ENCODE peak calls at places on chromosome 16, in eight cellular contexts. H is A549, E is H1, W is SK-N-SH, A is HepG2, N is HCT116, B is GM12878, F is K562. L is an unnamed sample.

GRCh38 chr16:15880434-15880833 is 8.0 kb downstream of the CEP20 start:
- DNase-seq in H (no peak), E (no peak), W (no peak), A (no peak), N (no peak), B (no peak), F (no peak), L (no peak)

GRCh38 chr16:89378947-89379771 is 111.2 kb downstream of the ANKRD11 start:
- DNase-seq in H (no peak), E (no peak), W (no peak), A (no peak), N (no peak), B (no peak), F (no peak), L (no peak)

GRCh38 chr16:77212736-77213541 is 13.7 kb downstream of the SYCE1L start:
- DNase-seq in H (peak), E (peak), W (peak), A (no peak), N (no peak), B (no peak), F (peak), L (peak)

GRCh38 chr16:84600343-84601229 is 17.3 kb downstream of the COTL1 start:
- DNase-seq in H (no peak), E (no peak), W (no peak), A (no peak), N (no peak), B (peak), F (no peak), L (peak)

GRCh38 chr16:8204769-8205168 is 385.5 kb downstream of the TMEM114 start:
- DNase-seq in H (no peak), E (no peak), W (no peak), A (no peak), N (no peak), B (no peak), F (no peak), L (no peak)

GRCh38 chr16:56408379-56409098 is 16.8 kb downstream of the AMFR start:
- DNase-seq in H (peak), E (no peak), W (no peak), A (peak), N (no peak), B (no peak), F (no peak), L (no peak)

GRCh38 chr16:30033270-30033669 is 2.2 kb upstream of the TLCD3B start:
- DNase-seq in H (no peak), E (no peak), W (no peak), A (no peak), N (no peak), B (no peak), F (peak), L (no peak)

GRCh38 chr16:30985401-30986128 is 558 bp downstream of the HSD3B7 start:
- DNase-seq in H (peak), E (peak), W (peak), A (peak), N (peak), B (no peak), F (peak), L (no peak)

GRCh38 chr16:79301036-79301435 is 299.5 kb downstream of the MAF start:
- DNase-seq in H (no peak), E (peak), W (no peak), A (no peak), N (no peak), B (no peak), F (no peak), L (no peak)

GRCh38 chr16:3012828-3013420 is at the start of gene CLDN9:
- DNase-seq in H (no peak), E (peak), W (no peak), A (no peak), N (no peak), B (no peak), F (no peak), L (no peak)

GRCh38 chr16:69867796-69868565 is 83.2 kb upstream of the CLEC18A start:
- DNase-seq in H (no peak), E (no peak), W (no peak), A (no peak), N (no peak), B (no peak), F (no peak), L (no peak)

GRCh38 chr16:57231821-57232350 is 13.2 kb upstream of the ARL2BP start:
- DNase-seq in H (no peak), E (no peak), W (no peak), A (no peak), N (no peak), B (no peak), F (no peak), L (no peak)

GRCh38 chr16:1127971-1128715 is 24.8 kb upstream of the CACNA1H start:
- DNase-seq in H (no peak), E (no peak), W (no peak), A (no peak), N (no peak), B (no peak), F (no peak), L (no peak)

GRCh38 chr16:17414421-17414820 is 56.3 kb downstream of the XYLT1 start:
- DNase-seq in H (no peak), E (no peak), W (no peak), A (no peak), N (no peak), B (peak), F (no peak), L (no peak)

GRCh38 chr16:31453255-31454204 is 5.8 kb upstream of the ARMC5 start:
- DNase-seq in H (peak), E (no peak), W (no peak), A (peak), N (no peak), B (no peak), F (peak), L (no peak)

GRCh38 chr16:14050297-14051027 is 20.7 kb upstream of the MRTFB start:
- DNase-seq in H (peak), E (peak), W (no peak), A (no peak), N (no peak), B (no peak), F (no peak), L (peak)

GRCh38 chr16:79805621-79806020 is 205.1 kb upstream of the MAF start:
- DNase-seq in H (no peak), E (no peak), W (no peak), A (no peak), N (no peak), B (no peak), F (no peak), L (no peak)

GRCh38 chr16:5582529-5582928 is 484.9 kb upstream of the EEF2KMT start:
- DNase-seq in H (no peak), E (no peak), W (no peak), A (no peak), N (no peak), B (no peak), F (no peak), L (no peak)

GRCh38 chr16:21300309-21301167 is 22.4 kb upstream of the CRYM start:
- DNase-seq in H (peak), E (peak), W (peak), A (peak), N (peak), B (peak), F (peak), L (peak)

GRCh38 chr16:454397-454940 is 29.0 kb downstream of the RAB11FIP3 start:
- DNase-seq in H (no peak), E (no peak), W (no peak), A (no peak), N (no peak), B (no peak), F (no peak), L (no peak)

GRCh38 chr16:10743610-10744369 is at the start of gene NUBP1:
- DNase-seq in H (peak), E (peak), W (peak), A (peak), N (peak), B (peak), F (peak), L (peak)

GRCh38 chr16:19140392-19140791 is 26.6 kb downstream of the ITPRIPL2 start:
- DNase-seq in H (no peak), E (no peak), W (no peak), A (no peak), N (no peak), B (no peak), F (no peak), L (no peak)

GRCh38 chr16:15765880-15766279 is 90.9 kb downstream of the MYH11 start:
- DNase-seq in H (peak), E (peak), W (peak), A (peak), N (peak), B (peak), F (peak), L (peak)

GRCh38 chr16:50244140-50244503 is 22.2 kb upstream of the ADCY7 start:
- DNase-seq in H (no peak), E (no peak), W (no peak), A (no peak), N (no peak), B (no peak), F (no peak), L (no peak)

GRCh38 chr16:3469736-3470135 is 25.6 kb downstream of the C16orf90 start:
- DNase-seq in H (no peak), E (no peak), W (no peak), A (no peak), N (no peak), B (no peak), F (no peak), L (no peak)

GRCh38 chr16:30677931-30678585 is 19.8 kb downstream of the FBRS start:
- DNase-seq in H (no peak), E (peak), W (no peak), A (peak), N (no peak), B (no peak), F (no peak), L (no peak)

GRCh38 chr16:30830072-30830417 is 43.0 kb upstream of the ZNF629 start:
- DNase-seq in H (no peak), E (no peak), W (no peak), A (peak), N (no peak), B (no peak), F (no peak), L (no peak)

GRCh38 chr16:10646581-10647263 is 48.0 kb downstream of the TEKT5 start:
- DNase-seq in H (no peak), E (no peak), W (no peak), A (peak), N (no peak), B (no peak), F (no peak), L (no peak)

GRCh38 chr16:88638323-88639230 is at the start of gene IL17C:
- DNase-seq in H (no peak), E (peak), W (no peak), A (no peak), N (no peak), B (no peak), F (peak), L (no peak)

GRCh38 chr16:84294196-84295142 is at the start of gene WFDC1:
- DNase-seq in H (no peak), E (peak), W (peak), A (no peak), N (no peak), B (no peak), F (no peak), L (no peak)

GRCh38 chr16:3954411-3954921 is 74.0 kb upstream of the CREBBP start:
- DNase-seq in H (no peak), E (no peak), W (no peak), A (peak), N (no peak), B (no peak), F (no peak), L (no peak)

GRCh38 chr16:629289-630023 is 1.3 kb upstream of the WFIKKN1 start:
- DNase-seq in H (no peak), E (no peak), W (peak), A (peak), N (no peak), B (no peak), F (peak), L (no peak)

GRCh38 chr16:2031081-2031577 is 4.4 kb downstream of the NHERF2 start:
- DNase-seq in H (no peak), E (no peak), W (no peak), A (no peak), N (no peak), B (no peak), F (no peak), L (peak)

GRCh38 chr16:29806641-29807425 is 504 bp downstream of the MAZ start:
- DNase-seq in H (peak), E (peak), W (peak), A (peak), N (no peak), B (no peak), F (peak), L (peak)

GRCh38 chr16:65249768-65250167 is 127.9 kb upstream of the CDH11 start:
- DNase-seq in H (no peak), E (no peak), W (no peak), A (no peak), N (no peak), B (no peak), F (no peak), L (no peak)

GRCh38 chr16:276360-277077 is 775 bp upstream of the RGS11 start:
- DNase-seq in H (no peak), E (no peak), W (no peak), A (no peak), N (no peak), B (no peak), F (no peak), L (no peak)

DNA sequence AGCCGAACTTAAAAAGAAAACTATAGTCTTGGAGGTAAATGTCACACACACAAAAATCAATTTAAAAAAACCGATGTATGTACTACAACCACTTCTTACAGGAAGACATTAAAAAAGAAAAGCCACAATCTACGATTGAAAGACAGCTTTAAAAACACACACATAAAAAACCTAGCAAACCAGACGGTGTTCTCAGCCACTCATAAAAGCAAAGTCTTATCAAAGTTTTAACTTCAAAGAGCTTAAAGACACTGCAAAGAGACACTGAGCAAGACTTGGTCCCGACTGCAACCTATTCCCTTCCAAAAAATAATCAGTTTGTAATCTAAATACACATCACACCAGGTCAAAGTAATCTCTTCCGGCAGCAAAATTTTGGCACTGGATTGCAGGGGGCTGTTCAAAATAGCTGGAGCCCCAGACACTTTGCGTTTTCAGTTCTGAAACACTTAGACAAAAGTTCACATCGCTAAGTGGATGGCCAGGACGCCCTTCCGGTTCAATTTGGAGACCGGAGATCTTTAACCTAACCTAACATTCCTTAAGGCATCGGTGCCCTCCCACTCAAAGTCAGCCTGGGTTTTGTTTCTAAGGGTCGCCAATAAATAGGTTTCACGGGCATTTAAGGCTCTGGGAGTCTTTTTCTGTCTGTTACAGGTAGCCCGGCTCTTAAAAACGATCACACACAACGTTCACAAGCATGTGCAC is 2.6 kb downstream of the ZCCHC14 start:
- DNase-seq in H (no peak), E (no peak), W (no peak), A (no peak), N (no peak), B (no peak), F (no peak), L (peak)
- TF ChIP-seq MAX in H (no peak), E (no peak), W (no peak), A (no peak), N (no peak), B (no peak), F (no peak), L (no peak)

GRCh38 chr16:24915576-24915975 is 69.8 kb downstream of the SLC5A11 start:
- DNase-seq in H (no peak), E (no peak), W (no peak), A (no peak), N (no peak), B (no peak), F (no peak), L (no peak)
- H3K4me2 ChIP-seq in H (no peak), E (no peak), W (no peak), A (no peak), N (no peak), B (no peak), F (no peak), L (no peak)

GRCh38 chr16:68361485-68361884 is 50.7 kb downstream of the PRMT7 start:
- DNase-seq in H (no peak), E (no peak), W (peak), A (no peak), N (no peak), B (no peak), F (no peak), L (no peak)

GRCh38 chr16:68360547-68360946 is 49.7 kb downstream of the PRMT7 start:
- DNase-seq in H (no peak), E (no peak), W (no peak), A (no peak), N (no peak), B (no peak), F (no peak), L (no peak)

GRCh38 chr16:68359398-68360191 is 48.8 kb downstream of the PRMT7 start:
- DNase-seq in H (no peak), E (no peak), W (peak), A (no peak), N (no peak), B (no peak), F (no peak), L (no peak)

GRCh38 chr16:68362314-68362913 is 51.6 kb downstream of the PRMT7 start:
- DNase-seq in H (no peak), E (no peak), W (peak), A (no peak), N (no peak), B (no peak), F (no peak), L (no peak)

DNA sequence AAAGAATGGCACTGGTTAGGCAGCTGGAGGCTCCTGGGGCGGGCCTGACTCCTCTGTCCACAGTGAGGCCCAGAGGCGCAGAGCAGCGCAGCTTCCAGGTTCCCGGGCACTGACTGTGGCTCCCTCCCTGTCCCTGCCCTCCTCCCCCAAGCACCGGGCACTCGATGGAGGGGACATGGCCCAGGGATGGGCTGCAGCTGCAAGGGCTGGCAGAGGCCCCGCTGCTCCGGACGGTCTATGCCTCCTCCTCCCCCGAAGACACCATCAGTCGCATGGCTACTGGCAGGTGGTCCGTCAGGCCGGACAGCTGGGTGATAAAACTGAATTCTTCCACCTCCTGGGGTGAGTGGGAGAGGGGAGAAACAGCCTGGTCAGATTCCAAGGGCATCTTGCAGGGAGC is 50.2 kb downstream of the PRMT7 start:
- DNase-seq in H (no peak), E (no peak), W (no peak), A (no peak), N (no peak), B (no peak), F (no peak), L (no peak)
- TF ChIP-seq MAX in H (no peak), E (no peak), W (no peak), A (no peak), N (no peak), B (no peak), F (no peak), L (no peak)

DNA sequence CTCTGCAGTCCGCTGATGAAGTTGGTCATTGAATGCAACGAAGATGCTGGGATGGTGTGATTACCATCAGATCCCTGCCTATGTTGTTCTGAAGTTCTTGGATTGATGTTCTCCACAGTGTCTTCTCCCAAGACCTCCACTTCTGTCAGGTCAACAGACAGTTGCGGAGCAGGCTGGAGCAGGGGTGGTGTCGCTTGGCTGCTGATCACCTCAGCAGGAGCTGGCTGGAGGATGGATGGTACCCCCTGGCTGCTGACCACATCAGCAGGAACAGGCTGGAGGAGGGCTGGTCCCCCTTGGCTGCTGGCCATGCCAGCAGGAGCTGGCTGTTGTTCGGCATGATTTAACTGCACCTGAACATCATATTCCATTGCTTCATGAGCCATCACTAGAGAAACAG is 5.6 kb downstream of the RFWD3 start:
- DNase-seq in H (no peak), E (no peak), W (no peak), A (no peak), N (no peak), B (no peak), F (no peak), L (no peak)
- H3K4me2 ChIP-seq in H (no peak), E (no peak), W (no peak), A (no peak), N (no peak), B (peak), F (no peak), L (no peak)

GRCh38 chr16:12625068-12625467 is 178.6 kb downstream of the CPPED1 start:
- DNase-seq in H (no peak), E (no peak), W (no peak), A (no peak), N (no peak), B (no peak), F (no peak), L (no peak)
- TF ChIP-seq MAX in H (no peak), E (no peak), W (no peak), A (no peak), N (no peak), B (no peak), F (no peak), L (no peak)